ENCODE peak calls at places on chromosomes 5 and 9, in seven cellular contexts. One of them, this sample, is unnamed.
A peak's percentile ranks its signal among the peaks of the same experiment; 100 is the strongest.

GRCh38 chr9:26296910-26297309 is 595.7 kb downstream of the CAAP1 start:
- DNase-seq in adipocyte: peak; percentile 38
- DNase-seq in fibroblast of lung: no peak
- DNase-seq in RPMI8226: no peak
- DNase-seq in mucosa of descending colon: no peak
- DNase-seq in naive thymus-derived CD8-positive, alpha-beta T cell: no peak
- DNase-seq in small intestine: no peak
- DNase-seq in this sample: no peak

GRCh38 chr5:74608754-74609576 is 31.6 kb downstream of the ENC1 start:
- DNase-seq in RPMI8226: no peak
- DNase-seq in naive thymus-derived CD8-positive, alpha-beta T cell: no peak
- DNase-seq in adipocyte: no peak
- DNase-seq in fibroblast of lung: no peak
- DNase-seq in mucosa of descending colon: no peak
- DNase-seq in small intestine: no peak
- DNase-seq in this sample: no peak

GRCh38 chr5:141369994-141370848 is at the start of gene PCDHGB3:
- DNase-seq in naive thymus-derived CD8-positive, alpha-beta T cell: no peak
- DNase-seq in mucosa of descending colon: no peak
- DNase-seq in adipocyte: peak; percentile 19
- DNase-seq in small intestine: no peak
- DNase-seq in RPMI8226: peak; percentile 69
- DNase-seq in fibroblast of lung: peak; percentile 70
- DNase-seq in this sample: no peak

GRCh38 chr9:34375901-34376595 is 650 bp downstream of the MYORG start:
- DNase-seq in small intestine: peak; percentile 76
- DNase-seq in RPMI8226: peak; percentile 61
- DNase-seq in mucosa of descending colon: peak; percentile 83
- DNase-seq in naive thymus-derived CD8-positive, alpha-beta T cell: peak; percentile 31
- DNase-seq in adipocyte: peak; percentile 25
- DNase-seq in fibroblast of lung: no peak
- DNase-seq in this sample: peak; percentile 52

GRCh38 chr9:112013261-112013660 is 116.6 kb downstream of the UGCG start:
- DNase-seq in fibroblast of lung: no peak
- DNase-seq in naive thymus-derived CD8-positive, alpha-beta T cell: no peak
- DNase-seq in RPMI8226: no peak
- DNase-seq in mucosa of descending colon: no peak
- DNase-seq in adipocyte: no peak
- DNase-seq in small intestine: no peak
- DNase-seq in this sample: no peak

GRCh38 chr9:128654481-128654880 is 2.2 kb downstream of the DYNC2I2 start:
- DNase-seq in adipocyte: no peak
- DNase-seq in mucosa of descending colon: no peak
- DNase-seq in RPMI8226: no peak
- DNase-seq in naive thymus-derived CD8-positive, alpha-beta T cell: no peak
- DNase-seq in small intestine: no peak
- DNase-seq in fibroblast of lung: no peak
- DNase-seq in this sample: no peak

GRCh38 chr9:5817776-5818336 is 15.1 kb downstream of the ERMP1 start:
- DNase-seq in naive thymus-derived CD8-positive, alpha-beta T cell: no peak
- DNase-seq in fibroblast of lung: peak; percentile 47
- DNase-seq in small intestine: no peak
- DNase-seq in mucosa of descending colon: no peak
- DNase-seq in adipocyte: peak; percentile 68
- DNase-seq in RPMI8226: no peak
- DNase-seq in this sample: no peak

GRCh38 chr9:106701611-106702010 is 161.4 kb upstream of the ZNF462 start:
- DNase-seq in naive thymus-derived CD8-positive, alpha-beta T cell: no peak
- DNase-seq in fibroblast of lung: no peak
- DNase-seq in small intestine: no peak
- DNase-seq in adipocyte: no peak
- DNase-seq in mucosa of descending colon: no peak
- DNase-seq in RPMI8226: no peak
- DNase-seq in this sample: no peak

GRCh38 chr9:122095010-122095767 is 2.1 kb upstream of the TTLL11 start:
- DNase-seq in fibroblast of lung: peak; percentile 74
- DNase-seq in naive thymus-derived CD8-positive, alpha-beta T cell: peak; percentile 30
- DNase-seq in mucosa of descending colon: no peak
- DNase-seq in adipocyte: peak; percentile 76
- DNase-seq in RPMI8226: peak; percentile 80
- DNase-seq in small intestine: peak; percentile 66
- DNase-seq in this sample: peak; percentile 44

GRCh38 chr5:141528401-141528984 is 39.6 kb downstream of the PCDHGC5 start:
- DNase-seq in RPMI8226: no peak
- DNase-seq in adipocyte: no peak
- DNase-seq in fibroblast of lung: peak; percentile 67
- DNase-seq in mucosa of descending colon: no peak
- DNase-seq in small intestine: no peak
- DNase-seq in naive thymus-derived CD8-positive, alpha-beta T cell: no peak
- DNase-seq in this sample: no peak

GRCh38 chr5:117741655-117742226 is 1167.1 kb upstream of the SEMA6A start:
- DNase-seq in mucosa of descending colon: no peak
- DNase-seq in RPMI8226: no peak
- DNase-seq in small intestine: no peak
- DNase-seq in fibroblast of lung: no peak
- DNase-seq in adipocyte: no peak
- DNase-seq in naive thymus-derived CD8-positive, alpha-beta T cell: no peak
- DNase-seq in this sample: no peak

GRCh38 chr9:114287001-114287762 is 35.7 kb upstream of the ORM1 start:
- DNase-seq in small intestine: no peak
- DNase-seq in mucosa of descending colon: peak; percentile 42
- DNase-seq in naive thymus-derived CD8-positive, alpha-beta T cell: no peak
- DNase-seq in adipocyte: no peak
- DNase-seq in RPMI8226: no peak
- DNase-seq in fibroblast of lung: no peak
- DNase-seq in this sample: no peak

GRCh38 chr9:74379718-74380117 is 117.4 kb upstream of the RORB start:
- DNase-seq in mucosa of descending colon: no peak
- DNase-seq in naive thymus-derived CD8-positive, alpha-beta T cell: no peak
- DNase-seq in fibroblast of lung: no peak
- DNase-seq in RPMI8226: peak; percentile 12
- DNase-seq in small intestine: peak; percentile 20
- DNase-seq in adipocyte: no peak
- DNase-seq in this sample: no peak

GRCh38 chr9:130453487-130453886 is 8.7 kb downstream of the ASS1 start:
- DNase-seq in adipocyte: peak; percentile 20
- DNase-seq in mucosa of descending colon: peak; percentile 59
- DNase-seq in small intestine: peak; percentile 55
- DNase-seq in naive thymus-derived CD8-positive, alpha-beta T cell: no peak
- DNase-seq in RPMI8226: peak; percentile 95
- DNase-seq in fibroblast of lung: peak; percentile 34
- DNase-seq in this sample: no peak

GRCh38 chr5:136776022-136776927 is 410.9 kb upstream of the TRPC7 start:
- DNase-seq in mucosa of descending colon: no peak
- DNase-seq in RPMI8226: no peak
- DNase-seq in fibroblast of lung: no peak
- DNase-seq in naive thymus-derived CD8-positive, alpha-beta T cell: no peak
- DNase-seq in small intestine: no peak
- DNase-seq in adipocyte: peak; percentile 64
- DNase-seq in this sample: no peak

GRCh38 chr5:61163905-61164304 is 1.6 kb upstream of the SMIM15 start:
- DNase-seq in naive thymus-derived CD8-positive, alpha-beta T cell: no peak
- DNase-seq in mucosa of descending colon: no peak
- DNase-seq in small intestine: no peak
- DNase-seq in fibroblast of lung: no peak
- DNase-seq in adipocyte: no peak
- DNase-seq in RPMI8226: no peak
- DNase-seq in this sample: no peak

GRCh38 chr5:142280066-142281011 is 44.5 kb downstream of the SPRY4 start:
- DNase-seq in mucosa of descending colon: no peak
- DNase-seq in small intestine: no peak
- DNase-seq in naive thymus-derived CD8-positive, alpha-beta T cell: no peak
- DNase-seq in RPMI8226: no peak
- DNase-seq in fibroblast of lung: peak; percentile 72
- DNase-seq in adipocyte: no peak
- DNase-seq in this sample: no peak

GRCh38 chr5:101424530-101425175 is 521.6 kb upstream of the ST8SIA4 start:
- DNase-seq in naive thymus-derived CD8-positive, alpha-beta T cell: no peak
- DNase-seq in fibroblast of lung: peak; percentile 74
- DNase-seq in mucosa of descending colon: no peak
- DNase-seq in adipocyte: peak; percentile 75
- DNase-seq in RPMI8226: no peak
- DNase-seq in small intestine: no peak
- DNase-seq in this sample: no peak

GRCh38 chr9:82212885-82213284 is 224.3 kb downstream of the SPATA31D1 start:
- DNase-seq in naive thymus-derived CD8-positive, alpha-beta T cell: no peak
- DNase-seq in mucosa of descending colon: no peak
- DNase-seq in adipocyte: no peak
- DNase-seq in RPMI8226: no peak
- DNase-seq in small intestine: no peak
- DNase-seq in fibroblast of lung: no peak
- DNase-seq in this sample: no peak

GRCh38 chr9:8382777-8383527 is 583.4 kb upstream of the DMAC1 start:
- DNase-seq in naive thymus-derived CD8-positive, alpha-beta T cell: no peak
- DNase-seq in mucosa of descending colon: no peak
- DNase-seq in adipocyte: no peak
- DNase-seq in RPMI8226: no peak
- DNase-seq in small intestine: no peak
- DNase-seq in fibroblast of lung: no peak
- DNase-seq in this sample: no peak

GRCh38 chr5:159161361-159162214 is 47.8 kb downstream of the RNF145 start:
- DNase-seq in small intestine: no peak
- DNase-seq in mucosa of descending colon: no peak
- DNase-seq in naive thymus-derived CD8-positive, alpha-beta T cell: no peak
- DNase-seq in fibroblast of lung: no peak
- DNase-seq in RPMI8226: no peak
- DNase-seq in adipocyte: no peak
- DNase-seq in this sample: no peak

GRCh38 chr9:96327694-96328352 is 25.8 kb upstream of the HSD17B3 start:
- DNase-seq in fibroblast of lung: peak; percentile 72
- DNase-seq in adipocyte: peak; percentile 89
- DNase-seq in naive thymus-derived CD8-positive, alpha-beta T cell: peak; percentile 28
- DNase-seq in RPMI8226: peak; percentile 29
- DNase-seq in mucosa of descending colon: no peak
- DNase-seq in small intestine: peak; percentile 65
- DNase-seq in this sample: peak; percentile 46

GRCh38 chr5:78483809-78484521 is 123.5 kb downstream of the SCAMP1 start:
- DNase-seq in mucosa of descending colon: no peak
- DNase-seq in naive thymus-derived CD8-positive, alpha-beta T cell: no peak
- DNase-seq in small intestine: no peak
- DNase-seq in RPMI8226: peak; percentile 68
- DNase-seq in fibroblast of lung: peak; percentile 58
- DNase-seq in adipocyte: peak; percentile 29
- DNase-seq in this sample: no peak

GRCh38 chr9:19481471-19481870 is 72.7 kb downstream of the ACER2 start:
- DNase-seq in small intestine: no peak
- DNase-seq in RPMI8226: no peak
- DNase-seq in adipocyte: no peak
- DNase-seq in fibroblast of lung: no peak
- DNase-seq in mucosa of descending colon: no peak
- DNase-seq in naive thymus-derived CD8-positive, alpha-beta T cell: no peak
- DNase-seq in this sample: no peak

GRCh38 chr5:14574891-14575496 is 6.6 kb upstream of the OTULINL start:
- DNase-seq in mucosa of descending colon: no peak
- DNase-seq in adipocyte: no peak
- DNase-seq in fibroblast of lung: no peak
- DNase-seq in RPMI8226: peak; percentile 95
- DNase-seq in small intestine: peak; percentile 85
- DNase-seq in naive thymus-derived CD8-positive, alpha-beta T cell: no peak
- DNase-seq in this sample: no peak

GRCh38 chr9:6144947-6145346 is 70.7 kb upstream of the IL33 start:
- DNase-seq in RPMI8226: no peak
- DNase-seq in adipocyte: no peak
- DNase-seq in fibroblast of lung: no peak
- DNase-seq in small intestine: no peak
- DNase-seq in naive thymus-derived CD8-positive, alpha-beta T cell: no peak
- DNase-seq in mucosa of descending colon: no peak
- DNase-seq in this sample: no peak

GRCh38 chr9:110744753-110745522 is 76.3 kb downstream of the MUSK start:
- DNase-seq in small intestine: no peak
- DNase-seq in fibroblast of lung: peak; percentile 98
- DNase-seq in adipocyte: peak; percentile 95
- DNase-seq in RPMI8226: no peak
- DNase-seq in naive thymus-derived CD8-positive, alpha-beta T cell: no peak
- DNase-seq in mucosa of descending colon: no peak
- DNase-seq in this sample: no peak

GRCh38 chr9:83199240-83199639 is 136.3 kb upstream of the RASEF start:
- DNase-seq in RPMI8226: peak; percentile 64
- DNase-seq in naive thymus-derived CD8-positive, alpha-beta T cell: no peak
- DNase-seq in small intestine: peak; percentile 37
- DNase-seq in mucosa of descending colon: no peak
- DNase-seq in fibroblast of lung: peak; percentile 19
- DNase-seq in adipocyte: peak; percentile 79
- DNase-seq in this sample: no peak

GRCh38 chr5:117379521-117379920 is 804.9 kb upstream of the SEMA6A start:
- DNase-seq in fibroblast of lung: no peak
- DNase-seq in adipocyte: no peak
- DNase-seq in RPMI8226: no peak
- DNase-seq in naive thymus-derived CD8-positive, alpha-beta T cell: no peak
- DNase-seq in mucosa of descending colon: no peak
- DNase-seq in small intestine: no peak
- DNase-seq in this sample: no peak

GRCh38 chr5:124963236-124963929 is 216.9 kb upstream of the ZNF608 start:
- DNase-seq in RPMI8226: no peak
- DNase-seq in small intestine: no peak
- DNase-seq in fibroblast of lung: peak; percentile 97
- DNase-seq in naive thymus-derived CD8-positive, alpha-beta T cell: no peak
- DNase-seq in adipocyte: peak; percentile 97
- DNase-seq in mucosa of descending colon: no peak
- DNase-seq in this sample: no peak

GRCh38 chr9:136719212-136719880 is 7.0 kb downstream of the DIPK1B start:
- DNase-seq in naive thymus-derived CD8-positive, alpha-beta T cell: no peak
- DNase-seq in small intestine: peak; percentile 36
- DNase-seq in mucosa of descending colon: no peak
- DNase-seq in fibroblast of lung: no peak
- DNase-seq in RPMI8226: peak; percentile 56
- DNase-seq in adipocyte: no peak
- DNase-seq in this sample: no peak

GRCh38 chr9:27425827-27426716 is 98.0 kb upstream of the IFNK start:
- DNase-seq in mucosa of descending colon: no peak
- DNase-seq in naive thymus-derived CD8-positive, alpha-beta T cell: no peak
- DNase-seq in RPMI8226: no peak
- DNase-seq in small intestine: no peak
- DNase-seq in fibroblast of lung: no peak
- DNase-seq in adipocyte: no peak
- DNase-seq in this sample: no peak

GRCh38 chr9:70587143-70587710 is 172.8 kb upstream of the KLF9 start:
- DNase-seq in adipocyte: peak; percentile 81
- DNase-seq in naive thymus-derived CD8-positive, alpha-beta T cell: no peak
- DNase-seq in small intestine: no peak
- DNase-seq in fibroblast of lung: peak; percentile 87
- DNase-seq in RPMI8226: peak; percentile 10
- DNase-seq in mucosa of descending colon: no peak
- DNase-seq in this sample: no peak

GRCh38 chr9:91162784-91163440 is 198.8 kb downstream of the AUH start:
- DNase-seq in naive thymus-derived CD8-positive, alpha-beta T cell: peak; percentile 11
- DNase-seq in RPMI8226: peak; percentile 87
- DNase-seq in fibroblast of lung: peak; percentile 36
- DNase-seq in mucosa of descending colon: peak; percentile 88
- DNase-seq in adipocyte: peak; percentile 31
- DNase-seq in small intestine: peak; percentile 51
- DNase-seq in this sample: peak; percentile 21